ENCODE peak calls at places on chromosome 22, in seven cellular contexts. One of them, this sample, is unnamed.

GRCh38 chr22:30636226-30637077 is 871 bp downstream of the SLC35E4 start:
- DNase-seq in sigmoid colon: no peak
- DNase-seq in small intestine: peak; percentile 26
- DNase-seq in A673: no peak
- DNase-seq in SJSA1: no peak
- DNase-seq in CD8-positive, alpha-beta memory T cell: peak; percentile 7
- DNase-seq in transverse colon: peak; percentile 48
- DNase-seq in this sample: no peak

GRCh38 chr22:41687901-41688364 is 734 bp downstream of the SNU13 start:
- DNase-seq in sigmoid colon: no peak
- DNase-seq in small intestine: peak; percentile 35
- DNase-seq in A673: peak; percentile 38
- DNase-seq in SJSA1: no peak
- DNase-seq in CD8-positive, alpha-beta memory T cell: peak; percentile 9
- DNase-seq in transverse colon: peak; percentile 35
- DNase-seq in this sample: no peak

GRCh38 chr22:42780070-42780540 is 59.4 kb upstream of the A4GALT start:
- DNase-seq in sigmoid colon: no peak
- DNase-seq in small intestine: peak; percentile 82
- DNase-seq in A673: peak; percentile 95
- DNase-seq in SJSA1: peak; percentile 79
- DNase-seq in CD8-positive, alpha-beta memory T cell: peak; percentile 51
- DNase-seq in transverse colon: peak; percentile 42
- DNase-seq in this sample: peak; percentile 76

GRCh38 chr22:23179381-23180294 is 671 bp upstream of the BCR start:
- DNase-seq in sigmoid colon: peak; percentile 78
- DNase-seq in small intestine: no peak
- DNase-seq in A673: peak; percentile 47
- DNase-seq in SJSA1: no peak
- DNase-seq in CD8-positive, alpha-beta memory T cell: no peak
- DNase-seq in transverse colon: peak; percentile 34
- DNase-seq in this sample: no peak

GRCh38 chr22:24208012-24208749 is 26.9 kb downstream of the SUSD2 start:
- DNase-seq in sigmoid colon: peak; percentile 86
- DNase-seq in small intestine: peak; percentile 27
- DNase-seq in A673: peak; percentile 89
- DNase-seq in SJSA1: peak; percentile 76
- DNase-seq in CD8-positive, alpha-beta memory T cell: no peak
- DNase-seq in transverse colon: no peak
- DNase-seq in this sample: no peak

GRCh38 chr22:44427506-44428470 is 70.2 kb downstream of the RTL6 start:
- DNase-seq in sigmoid colon: peak; percentile 35
- DNase-seq in small intestine: no peak
- DNase-seq in A673: no peak
- DNase-seq in SJSA1: no peak
- DNase-seq in CD8-positive, alpha-beta memory T cell: no peak
- DNase-seq in transverse colon: no peak
- DNase-seq in this sample: no peak

GRCh38 chr22:30857791-30858190 is 110.8 kb downstream of the MORC2 start:
- DNase-seq in sigmoid colon: no peak
- DNase-seq in small intestine: no peak
- DNase-seq in A673: no peak
- DNase-seq in SJSA1: no peak
- DNase-seq in CD8-positive, alpha-beta memory T cell: no peak
- DNase-seq in transverse colon: no peak
- DNase-seq in this sample: no peak

GRCh38 chr22:42769574-42770447 is 49.1 kb upstream of the A4GALT start:
- DNase-seq in sigmoid colon: peak; percentile 85
- DNase-seq in small intestine: peak; percentile 64
- DNase-seq in A673: no peak
- DNase-seq in SJSA1: peak; percentile 84
- DNase-seq in CD8-positive, alpha-beta memory T cell: no peak
- DNase-seq in transverse colon: peak; percentile 54
- DNase-seq in this sample: no peak

GRCh38 chr22:37627091-37627490 is 12.4 kb upstream of the SH3BP1 start:
- DNase-seq in sigmoid colon: no peak
- DNase-seq in small intestine: no peak
- DNase-seq in A673: no peak
- DNase-seq in SJSA1: no peak
- DNase-seq in CD8-positive, alpha-beta memory T cell: peak; percentile 14
- DNase-seq in transverse colon: no peak
- DNase-seq in this sample: no peak

GRCh38 chr22:37749831-37750595 is 53.2 kb downstream of the TRIOBP start:
- DNase-seq in sigmoid colon: no peak
- DNase-seq in small intestine: no peak
- DNase-seq in A673: no peak
- DNase-seq in SJSA1: no peak
- DNase-seq in CD8-positive, alpha-beta memory T cell: no peak
- DNase-seq in transverse colon: no peak
- DNase-seq in this sample: no peak

GRCh38 chr22:38505595-38506117 is 455 bp downstream of the DDX17 start:
- DNase-seq in sigmoid colon: peak; percentile 91
- DNase-seq in small intestine: peak; percentile 74
- DNase-seq in A673: peak; percentile 65
- DNase-seq in SJSA1: peak; percentile 71
- DNase-seq in CD8-positive, alpha-beta memory T cell: peak; percentile 56
- DNase-seq in transverse colon: peak; percentile 74
- DNase-seq in this sample: no peak

GRCh38 chr22:16955678-16956210 is 52.3 kb downstream of the GAB4 start:
- DNase-seq in sigmoid colon: no peak
- DNase-seq in small intestine: no peak
- DNase-seq in A673: no peak
- DNase-seq in SJSA1: peak; percentile 29
- DNase-seq in CD8-positive, alpha-beta memory T cell: no peak
- DNase-seq in transverse colon: no peak
- DNase-seq in this sample: no peak

GRCh38 chr22:16953206-16954059 is 54.6 kb downstream of the GAB4 start:
- DNase-seq in sigmoid colon: no peak
- DNase-seq in small intestine: no peak
- DNase-seq in A673: no peak
- DNase-seq in SJSA1: no peak
- DNase-seq in CD8-positive, alpha-beta memory T cell: no peak
- DNase-seq in transverse colon: no peak
- DNase-seq in this sample: no peak

GRCh38 chr22:16956290-16956689 is 51.7 kb downstream of the GAB4 start:
- DNase-seq in sigmoid colon: no peak
- DNase-seq in small intestine: no peak
- DNase-seq in A673: no peak
- DNase-seq in SJSA1: peak; percentile 31
- DNase-seq in CD8-positive, alpha-beta memory T cell: no peak
- DNase-seq in transverse colon: no peak
- DNase-seq in this sample: no peak

GRCh38 chr22:16954060-16954403 is 54.0 kb downstream of the GAB4 start:
- DNase-seq in sigmoid colon: no peak
- DNase-seq in small intestine: no peak
- DNase-seq in A673: no peak
- DNase-seq in SJSA1: no peak
- DNase-seq in CD8-positive, alpha-beta memory T cell: no peak
- DNase-seq in transverse colon: no peak
- DNase-seq in this sample: no peak

GRCh38 chr22:16955081-16955480 is 52.9 kb downstream of the GAB4 start:
- DNase-seq in sigmoid colon: no peak
- DNase-seq in small intestine: no peak
- DNase-seq in A673: no peak
- DNase-seq in SJSA1: peak; percentile 27
- DNase-seq in CD8-positive, alpha-beta memory T cell: no peak
- DNase-seq in transverse colon: no peak
- DNase-seq in this sample: no peak
- H3K4me3 ChIP-seq in sigmoid colon: no peak overlapping the region
- H3K4me3 ChIP-seq in small intestine: no peak overlapping the region
- H3K4me3 ChIP-seq in A673: no peak overlapping the region
- H3K4me3 ChIP-seq in SJSA1: no peak overlapping the region
- H3K4me3 ChIP-seq in CD8-positive, alpha-beta memory T cell: no peak overlapping the region
- H3K4me3 ChIP-seq in transverse colon: no peak overlapping the region
- H3K4me3 ChIP-seq in this sample: no peak overlapping the region

GRCh38 chr22:28021116-28021997 is 102.3 kb upstream of the PITPNB start:
- DNase-seq in sigmoid colon: peak; percentile 64
- DNase-seq in small intestine: no peak
- DNase-seq in A673: no peak
- DNase-seq in SJSA1: peak; percentile 33
- DNase-seq in CD8-positive, alpha-beta memory T cell: no peak
- DNase-seq in transverse colon: no peak
- DNase-seq in this sample: no peak

GRCh38 chr22:28018461-28018927 is 99.4 kb upstream of the PITPNB start:
- DNase-seq in sigmoid colon: peak; percentile 44
- DNase-seq in small intestine: no peak
- DNase-seq in A673: no peak
- DNase-seq in SJSA1: peak; percentile 22
- DNase-seq in CD8-positive, alpha-beta memory T cell: no peak
- DNase-seq in transverse colon: peak; percentile 1
- DNase-seq in this sample: no peak

GRCh38 chr22:28019360-28019759 is 100.3 kb upstream of the PITPNB start:
- DNase-seq in sigmoid colon: peak; percentile 61
- DNase-seq in small intestine: no peak
- DNase-seq in A673: no peak
- DNase-seq in SJSA1: peak; percentile 28
- DNase-seq in CD8-positive, alpha-beta memory T cell: no peak
- DNase-seq in transverse colon: peak; percentile 3
- DNase-seq in this sample: no peak

GRCh38 chr22:28021998-28022660 is 103.1 kb upstream of the PITPNB start:
- DNase-seq in sigmoid colon: peak; percentile 61
- DNase-seq in small intestine: no peak
- DNase-seq in A673: no peak
- DNase-seq in SJSA1: peak; percentile 27
- DNase-seq in CD8-positive, alpha-beta memory T cell: no peak
- DNase-seq in transverse colon: no peak
- DNase-seq in this sample: no peak

GRCh38 chr22:28019881-28020861 is 101.1 kb upstream of the PITPNB start:
- DNase-seq in sigmoid colon: peak; percentile 90
- DNase-seq in small intestine: peak; percentile 48
- DNase-seq in A673: peak; percentile 77
- DNase-seq in SJSA1: peak; percentile 77
- DNase-seq in CD8-positive, alpha-beta memory T cell: peak; percentile 21
- DNase-seq in transverse colon: peak; percentile 68
- DNase-seq in this sample: peak; percentile 35
- H3K27ac ChIP-seq in sigmoid colon: no peak overlapping the region
- H3K27ac ChIP-seq in small intestine: no peak overlapping the region
- H3K27ac ChIP-seq in A673: no peak overlapping the region
- H3K27ac ChIP-seq in SJSA1: no peak overlapping the region
- H3K27ac ChIP-seq in CD8-positive, alpha-beta memory T cell: no peak overlapping the region
- H3K27ac ChIP-seq in transverse colon: peak overlapping the region; percentile 63
- H3K27ac ChIP-seq in this sample: no peak overlapping the region

DNA sequence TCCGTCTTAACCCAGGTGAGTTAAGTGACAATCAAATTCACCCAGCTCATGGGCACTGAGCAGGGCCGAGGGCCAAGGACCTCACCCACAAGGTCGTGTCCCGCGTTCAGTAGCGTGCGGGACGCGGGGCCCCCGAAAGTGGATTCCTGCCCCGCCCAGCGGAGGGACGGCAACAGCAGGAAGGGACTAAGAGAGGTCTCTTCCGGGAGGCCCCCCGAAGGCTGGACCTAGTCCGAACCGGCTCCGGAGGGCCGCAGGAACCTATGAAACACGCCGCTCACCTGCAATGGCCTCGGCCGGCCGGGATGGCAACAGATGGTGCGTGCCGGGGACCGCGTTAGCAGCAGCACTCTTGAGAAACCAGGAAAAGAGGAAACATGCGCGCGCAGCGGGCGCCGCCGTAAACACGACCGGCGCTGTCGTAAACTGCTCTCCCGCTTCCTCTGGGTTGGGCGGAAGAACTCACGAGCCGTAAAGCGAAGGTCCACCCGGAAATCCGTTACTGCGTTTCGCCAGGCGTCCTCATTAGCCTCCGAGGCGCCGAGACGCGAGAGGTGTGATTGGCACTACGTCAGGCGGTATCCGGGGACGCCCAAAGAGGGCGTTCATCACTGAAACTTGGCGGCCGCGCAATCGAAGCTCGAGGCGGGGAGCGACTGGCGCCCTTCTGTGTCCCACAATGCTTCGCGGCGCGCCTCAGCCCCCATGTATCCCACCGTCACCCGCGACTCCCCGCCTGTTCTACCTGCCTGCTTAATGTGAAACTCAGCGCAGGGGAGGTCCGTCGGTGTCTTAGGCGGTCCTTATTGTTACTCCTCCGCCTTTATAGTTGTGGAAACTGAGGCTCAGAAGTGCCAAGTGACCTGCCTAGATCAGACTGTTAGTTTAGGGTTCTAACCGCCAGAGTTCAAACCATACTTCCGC is at the start of gene EIF3D:
- DNase-seq in sigmoid colon: peak; percentile 99
- DNase-seq in small intestine: peak; percentile 100
- DNase-seq in A673: peak; percentile 100
- DNase-seq in SJSA1: peak; percentile 99
- DNase-seq in CD8-positive, alpha-beta memory T cell: peak; percentile 100
- DNase-seq in transverse colon: peak; percentile 99
- DNase-seq in this sample: peak; percentile 98
- H3K4me1 ChIP-seq in sigmoid colon: peaks cover 15% of the 10 kb centered on the region
- H3K4me1 ChIP-seq in small intestine: peaks cover 3% of the 10 kb centered on the region
- H3K4me1 ChIP-seq in A673: peaks cover 13% of the 10 kb centered on the region
- H3K4me1 ChIP-seq in SJSA1: peaks cover 12% of the 10 kb centered on the region
- H3K4me1 ChIP-seq in CD8-positive, alpha-beta memory T cell: peaks cover 14% of the 10 kb centered on the region
- H3K4me1 ChIP-seq in transverse colon: peaks cover 12% of the 10 kb centered on the region
- H3K4me1 ChIP-seq in this sample: no peaks in the 10 kb centered on the region

GRCh38 chr22:32031466-32031865 is 11.6 kb upstream of the SLC5A1 start:
- DNase-seq in sigmoid colon: no peak
- DNase-seq in small intestine: no peak
- DNase-seq in A673: no peak
- DNase-seq in SJSA1: no peak
- DNase-seq in CD8-positive, alpha-beta memory T cell: no peak
- DNase-seq in transverse colon: no peak
- DNase-seq in this sample: no peak

GRCh38 chr22:32034275-32034674 is 8.8 kb upstream of the SLC5A1 start:
- DNase-seq in sigmoid colon: no peak
- DNase-seq in small intestine: no peak
- DNase-seq in A673: no peak
- DNase-seq in SJSA1: no peak
- DNase-seq in CD8-positive, alpha-beta memory T cell: no peak
- DNase-seq in transverse colon: no peak
- DNase-seq in this sample: no peak

GRCh38 chr22:32024791-32025190 is 18.3 kb upstream of the SLC5A1 start:
- DNase-seq in sigmoid colon: no peak
- DNase-seq in small intestine: peak; percentile 97
- DNase-seq in A673: no peak
- DNase-seq in SJSA1: no peak
- DNase-seq in CD8-positive, alpha-beta memory T cell: no peak
- DNase-seq in transverse colon: no peak
- DNase-seq in this sample: no peak

DNA sequence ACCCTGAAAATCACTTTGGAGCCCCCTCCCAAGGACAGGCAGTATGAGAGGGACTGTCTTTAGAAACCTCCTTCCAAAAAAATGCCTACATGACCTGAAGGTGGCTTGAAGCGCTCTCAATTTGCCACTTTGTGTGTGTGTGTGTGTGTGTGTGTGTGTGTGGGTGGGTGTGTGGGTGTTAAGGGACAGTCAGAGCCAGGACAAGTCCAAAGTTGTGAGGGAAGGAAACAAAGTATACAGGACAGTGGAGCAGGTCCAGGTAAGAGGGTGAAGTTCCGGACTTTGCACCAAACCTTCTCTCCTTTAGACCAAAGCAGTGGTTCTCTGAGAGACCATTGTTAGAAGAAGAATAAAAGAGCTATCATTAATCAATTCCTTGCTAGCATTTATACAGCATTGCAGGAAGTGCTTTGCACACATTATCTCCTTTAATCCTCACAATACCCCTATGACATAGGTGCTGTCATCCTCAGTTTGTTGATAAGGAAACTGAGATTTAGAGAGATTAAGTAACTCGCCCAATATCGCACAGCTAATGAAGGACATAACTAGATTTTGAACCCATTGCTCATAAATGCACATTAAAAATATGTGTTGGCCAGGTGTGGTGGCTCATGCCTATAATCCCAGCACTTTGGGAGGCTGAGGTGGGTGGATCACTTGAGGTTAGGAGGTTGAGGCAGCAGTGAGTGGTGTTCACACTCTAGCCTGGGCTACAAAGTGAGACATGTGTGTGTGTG is 12.4 kb upstream of the SLC5A1 start:
- DNase-seq in sigmoid colon: no peak
- DNase-seq in small intestine: peak; percentile 86
- DNase-seq in A673: no peak
- DNase-seq in SJSA1: no peak
- DNase-seq in CD8-positive, alpha-beta memory T cell: no peak
- DNase-seq in transverse colon: no peak
- DNase-seq in this sample: no peak
- H3K4me3 ChIP-seq in sigmoid colon: no peak overlapping the region
- H3K4me3 ChIP-seq in small intestine: no peak overlapping the region
- H3K4me3 ChIP-seq in A673: no peak overlapping the region
- H3K4me3 ChIP-seq in SJSA1: no peak overlapping the region
- H3K4me3 ChIP-seq in CD8-positive, alpha-beta memory T cell: no peak overlapping the region
- H3K4me3 ChIP-seq in transverse colon: no peak overlapping the region
- H3K4me3 ChIP-seq in this sample: no peak overlapping the region